ENCODE peak calls at places on chromosomes 11 and 22, in four cellular contexts. D is 8988T, L is SW480, A is non-pigmented ciliary epithelial cell. S is an unnamed sample.

GRCh38 chr11:110100476-110101240 is 7.5 kb downstream of the ZC3H12C start:
- DNase-seq in L (no peak), A (no peak), D (no peak), S (no peak)

GRCh38 chr22:21045585-21046294 is at the start of gene LRRC74B:
- DNase-seq in L (peak; percentile 88), D (peak; percentile 87), A (peak; percentile 46), S (peak; percentile 98)

GRCh38 chr11:69252494-69252845 is 41.5 kb upstream of the MYEOV start:
- DNase-seq in L (no peak), D (no peak), A (no peak), S (no peak)

GRCh38 chr11:87299041-87299481 is 261.3 kb downstream of the TMEM135 start:
- DNase-seq in D (no peak), A (no peak), L (no peak), S (peak; percentile 56)

GRCh38 chr22:47690586-47690985 is 928.1 kb downstream of the TBC1D22A start:
- DNase-seq in D (no peak), L (no peak), A (no peak), S (no peak)

GRCh38 chr11:80620867-80621266 is 1180.0 kb upstream of the TENM4 start:
- DNase-seq in D (no peak), A (no peak), L (no peak), S (no peak)

GRCh38 chr22:31654408-31654807 is 7.6 kb downstream of the PISD start:
- DNase-seq in A (no peak), L (no peak), D (no peak), S (no peak)

GRCh38 chr22:39674536-39674935 is 104.0 kb downstream of the CACNA1I start:
- DNase-seq in A (no peak), L (no peak), D (no peak), S (no peak)

GRCh38 chr11:27201454-27202302 is 161.1 kb downstream of the BBOX1 start:
- DNase-seq in L (peak; percentile 92), D (no peak), A (no peak), S (peak; percentile 54)

GRCh38 chr22:20401376-20402020 is 7.5 kb downstream of the ZNF74 start:
- DNase-seq in L (no peak), A (no peak), D (no peak), S (peak; percentile 7)

GRCh38 chr11:30815619-30816018 is 229.5 kb upstream of the MPPED2 start:
- DNase-seq in L (no peak), D (no peak), A (no peak), S (no peak)

GRCh38 chr11:74634537-74634936 is 42.2 kb downstream of the POLD3 start:
- DNase-seq in A (peak; percentile 38), D (no peak), L (peak; percentile 46), S (no peak)

GRCh38 chr22:23302171-23303002 is 122.1 kb downstream of the BCR start:
- DNase-seq in D (no peak), A (no peak), L (no peak), S (no peak)

GRCh38 chr11:64865286-64866172 is 12.9 kb downstream of the EHD1 start:
- DNase-seq in L (no peak), D (no peak), A (no peak), S (no peak)

GRCh38 chr11:85590848-85591483 is 36.2 kb downstream of the DLG2 start:
- DNase-seq in D (no peak), A (peak; percentile 15), L (peak; percentile 32), S (no peak)

GRCh38 chr11:37544491-37544890 is 946.5 kb upstream of the RAG2 start:
- DNase-seq in D (no peak), L (no peak), A (no peak), S (no peak)

GRCh38 chr11:13949876-13950275 is 12.6 kb upstream of the SPON1 start:
- DNase-seq in L (no peak), D (no peak), A (no peak), S (no peak)

GRCh38 chr11:74018331-74019005 is 9.6 kb upstream of the UCP3 start:
- DNase-seq in D (no peak), A (no peak), L (no peak), S (no peak)

GRCh38 chr11:103528046-103528445 is 418.8 kb downstream of the DYNC2H1 start:
- DNase-seq in D (no peak), L (no peak), A (no peak), S (no peak)

GRCh38 chr11:47477323-47477722 is 28.4 kb upstream of the RAPSN start:
- DNase-seq in D (no peak), L (no peak), A (peak; percentile 42), S (no peak)

GRCh38 chr11:27701262-27702105 is 1.2 kb upstream of the BDNF start:
- DNase-seq in A (no peak), D (peak; percentile 48), L (peak; percentile 56), S (no peak)

GRCh38 chr11:130340671-130341319 is 26.1 kb upstream of the ZBTB44 start:
- DNase-seq in D (no peak), L (no peak), A (no peak), S (no peak)

GRCh38 chr11:111440416-111441205 is 61.5 kb upstream of the POU2AF1 start:
- DNase-seq in A (no peak), L (no peak), D (no peak), S (no peak)